ENCODE peak calls at places on chromosomes 1 and 21, in eight cellular contexts. H is NCI-H748 treated with DMSO at 0.1 percent for 48 hours; T is activated effector memory CD4-positive, alpha-beta T cell treated with Interleukin-2 at 50 U/mL for 16 hours; B is activated T-helper 1 cell treated with anti-CD3 and anti-CD28 coated beads, Interleukin-2, amount 50 U/mL, for 16 hours; S is iris pigment epithelial cell; O is amygdala; K is CD4-positive, alpha-beta memory T cell; R is activated CD8-positive, alpha-beta memory T cell treated with anti-CD3 and anti-CD28 coated beads, Interleukin-2, amount 10 ng/mL, durations not matched to agents 7 days and 5 days. E is an unnamed sample.

GRCh38 chr1:181551249-181551648 is 67.9 kb downstream of the CACNA1E start:
- DNase-seq in H (no peak), T (no peak), B (no peak), S (no peak), O (peak), K (no peak), R (no peak), E (peak)

GRCh38 chr1:95793893-95794292 is 559.9 kb downstream of the RWDD3 start:
- DNase-seq in H (no peak), T (no peak), B (no peak), S (peak), O (no peak), K (no peak), R (no peak), E (peak)

GRCh38 chr1:12177999-12178441 is 11.2 kb downstream of the TNFRSF1B start:
- DNase-seq in H (no peak), T (peak), B (peak), S (peak), O (no peak), K (peak), R (peak), E (peak)

GRCh38 chr21:15014220-15014619 is 50.6 kb downstream of the NRIP1 start:
- DNase-seq in H (no peak), T (no peak), B (no peak), S (peak), O (no peak), K (no peak), R (no peak), E (no peak)

GRCh38 chr1:111541721-111542120 is 38.3 kb upstream of the ADORA3 start:
- DNase-seq in H (no peak), T (no peak), B (no peak), S (peak), O (no peak), K (no peak), R (no peak), E (no peak)

GRCh38 chr1:93694039-93694438 is 12.4 kb upstream of the BCAR3 start:
- DNase-seq in H (no peak), T (no peak), B (no peak), S (no peak), O (no peak), K (no peak), R (no peak), E (no peak)

GRCh38 chr1:54965624-54966340 is 14.6 kb upstream of the TMEM61 start:
- DNase-seq in H (no peak), T (no peak), B (no peak), S (peak), O (no peak), K (no peak), R (no peak), E (peak)

GRCh38 chr1:200022239-200022804 is 5.2 kb upstream of the NR5A2 start:
- DNase-seq in H (no peak), T (no peak), B (no peak), S (no peak), O (no peak), K (no peak), R (no peak), E (no peak)

GRCh38 chr1:60874703-60875102 is 207.7 kb upstream of the NFIA start:
- DNase-seq in H (no peak), T (no peak), B (no peak), S (peak), O (no peak), K (no peak), R (no peak), E (no peak)

GRCh38 chr1:50970927-50971582 is 1.0 kb downstream of the CDKN2C start:
- DNase-seq in H (peak), T (no peak), B (no peak), S (no peak), O (no peak), K (no peak), R (no peak), E (no peak)

GRCh38 chr1:27526569-27527222 is 36.7 kb upstream of the WASF2 start:
- DNase-seq in H (peak), T (no peak), B (no peak), S (no peak), O (no peak), K (no peak), R (no peak), E (no peak)

GRCh38 chr1:230940848-230941247 is 37.8 kb downstream of the TTC13 start:
- DNase-seq in H (no peak), T (no peak), B (no peak), S (peak), O (no peak), K (no peak), R (no peak), E (no peak)

GRCh38 chr1:203512830-203513578 is 19.1 kb downstream of the OPTC start:
- DNase-seq in H (no peak), T (no peak), B (no peak), S (peak), O (no peak), K (no peak), R (no peak), E (no peak)

GRCh38 chr1:2137257-2138121 is 57.1 kb downstream of the FAAP20 start:
- DNase-seq in H (no peak), T (no peak), B (no peak), S (no peak), O (no peak), K (no peak), R (no peak), E (peak)

GRCh38 chr1:61711969-61712368 is 13.0 kb downstream of the TM2D1 start:
- DNase-seq in H (no peak), T (no peak), B (no peak), S (no peak), O (no peak), K (no peak), R (no peak), E (no peak)

GRCh38 chr1:208335386-208335785 is 91.2 kb upstream of the PLXNA2 start:
- DNase-seq in H (no peak), T (no peak), B (no peak), S (no peak), O (no peak), K (no peak), R (no peak), E (no peak)

GRCh38 chr1:208159542-208160258 is 84.5 kb downstream of the PLXNA2 start:
- DNase-seq in H (no peak), T (no peak), B (no peak), S (peak), O (no peak), K (no peak), R (no peak), E (no peak)

GRCh38 chr1:117366982-117367768 is at the start of gene MAN1A2:
- DNase-seq in H (peak), T (peak), B (peak), S (peak), O (peak), K (peak), R (peak), E (peak)

GRCh38 chr1:225460737-225461532 is 33.1 kb upstream of the LBR start:
- DNase-seq in H (no peak), T (peak), B (no peak), S (no peak), O (no peak), K (peak), R (peak), E (no peak)

GRCh38 chr1:17874231-17874630 is 119.1 kb downstream of the ACTL8 start:
- DNase-seq in H (no peak), T (no peak), B (no peak), S (peak), O (no peak), K (no peak), R (no peak), E (no peak)

GRCh38 chr1:164703415-164703814 is 144.4 kb downstream of the PBX1 start:
- DNase-seq in H (no peak), T (no peak), B (no peak), S (no peak), O (no peak), K (no peak), R (no peak), E (no peak)

GRCh38 chr1:178464566-178464965 is 32.2 kb downstream of the CLEC20A start:
- DNase-seq in H (no peak), T (no peak), B (no peak), S (no peak), O (no peak), K (no peak), R (no peak), E (no peak)